ENCODE peak calls at places on chromosomes 13 and 19, in seven cellular contexts. One of them, this sample, is unnamed.

GRCh38 chr13:98979012-98979411 is 1.1 kb upstream of the DOCK9 start:
- DNase-seq in activated CD8-positive, alpha-beta T cell treated with anti-CD3 and anti-CD28 coated beads for 36 hours: no peak
- DNase-seq in uterus: no peak
- DNase-seq in A549: no peak
- DNase-seq in AG09309: no peak
- DNase-seq in HFF-Myc: no peak
- DNase-seq in glutamatergic neuron: no peak
- DNase-seq in this sample: no peak

GRCh38 chr13:24027494-24027893 is 130.2 kb upstream of the C1QTNF9B start:
- DNase-seq in activated CD8-positive, alpha-beta T cell treated with anti-CD3 and anti-CD28 coated beads for 36 hours: no peak
- DNase-seq in AG09309: no peak
- DNase-seq in A549: no peak
- DNase-seq in uterus: no peak
- DNase-seq in glutamatergic neuron: no peak
- DNase-seq in HFF-Myc: no peak
- DNase-seq in this sample: no peak

GRCh38 chr19:3175761-3176714 is 2.5 kb upstream of the S1PR4 start:
- DNase-seq in glutamatergic neuron: no peak
- DNase-seq in HFF-Myc: peak
- DNase-seq in AG09309: peak
- DNase-seq in uterus: no peak
- DNase-seq in A549: no peak
- DNase-seq in activated CD8-positive, alpha-beta T cell treated with anti-CD3 and anti-CD28 coated beads for 36 hours: peak
- DNase-seq in this sample: no peak

GRCh38 chr19:41362143-41362847 is 1.7 kb downstream of the B9D2 start:
- DNase-seq in A549: no peak
- DNase-seq in AG09309: no peak
- DNase-seq in glutamatergic neuron: no peak
- DNase-seq in activated CD8-positive, alpha-beta T cell treated with anti-CD3 and anti-CD28 coated beads for 36 hours: no peak
- DNase-seq in HFF-Myc: no peak
- DNase-seq in uterus: no peak
- DNase-seq in this sample: no peak

GRCh38 chr13:28497143-28497876 is 2.4 kb upstream of the FLT1 start:
- DNase-seq in glutamatergic neuron: no peak
- DNase-seq in uterus: no peak
- DNase-seq in activated CD8-positive, alpha-beta T cell treated with anti-CD3 and anti-CD28 coated beads for 36 hours: no peak
- DNase-seq in AG09309: no peak
- DNase-seq in A549: no peak
- DNase-seq in HFF-Myc: no peak
- DNase-seq in this sample: no peak

GRCh38 chr13:24252136-24252535 is 57.2 kb upstream of the C1QTNF9 start:
- DNase-seq in glutamatergic neuron: no peak
- DNase-seq in activated CD8-positive, alpha-beta T cell treated with anti-CD3 and anti-CD28 coated beads for 36 hours: peak
- DNase-seq in AG09309: no peak
- DNase-seq in A549: no peak
- DNase-seq in HFF-Myc: no peak
- DNase-seq in uterus: no peak
- DNase-seq in this sample: no peak

GRCh38 chr19:35328851-35329285 is at the start of gene CD22:
- DNase-seq in HFF-Myc: no peak
- DNase-seq in uterus: no peak
- DNase-seq in activated CD8-positive, alpha-beta T cell treated with anti-CD3 and anti-CD28 coated beads for 36 hours: peak
- DNase-seq in A549: no peak
- DNase-seq in AG09309: no peak
- DNase-seq in glutamatergic neuron: no peak
- DNase-seq in this sample: peak

GRCh38 chr13:113726961-113727411 is 32.0 kb upstream of the TMEM255B start:
- DNase-seq in activated CD8-positive, alpha-beta T cell treated with anti-CD3 and anti-CD28 coated beads for 36 hours: peak
- DNase-seq in glutamatergic neuron: no peak
- DNase-seq in uterus: no peak
- DNase-seq in AG09309: no peak
- DNase-seq in HFF-Myc: no peak
- DNase-seq in A549: no peak
- DNase-seq in this sample: no peak

GRCh38 chr13:50071399-50071798 is 56.2 kb downstream of the KCNRG start:
- DNase-seq in A549: no peak
- DNase-seq in activated CD8-positive, alpha-beta T cell treated with anti-CD3 and anti-CD28 coated beads for 36 hours: no peak
- DNase-seq in uterus: no peak
- DNase-seq in AG09309: no peak
- DNase-seq in HFF-Myc: no peak
- DNase-seq in glutamatergic neuron: peak
- DNase-seq in this sample: no peak

GRCh38 chr19:7527516-7528191 is 5.2 kb downstream of the MCOLN1 start:
- DNase-seq in AG09309: no peak
- DNase-seq in glutamatergic neuron: no peak
- DNase-seq in activated CD8-positive, alpha-beta T cell treated with anti-CD3 and anti-CD28 coated beads for 36 hours: no peak
- DNase-seq in A549: no peak
- DNase-seq in uterus: no peak
- DNase-seq in HFF-Myc: no peak
- DNase-seq in this sample: no peak

GRCh38 chr13:108728370-108728769 is 99.0 kb downstream of the MYO16 start:
- DNase-seq in uterus: no peak
- DNase-seq in A549: no peak
- DNase-seq in AG09309: no peak
- DNase-seq in activated CD8-positive, alpha-beta T cell treated with anti-CD3 and anti-CD28 coated beads for 36 hours: no peak
- DNase-seq in glutamatergic neuron: no peak
- DNase-seq in HFF-Myc: no peak
- DNase-seq in this sample: no peak
- TF ChIP-seq CTCF in uterus: no peak
- TF ChIP-seq CTCF in A549: no peak
- TF ChIP-seq CTCF in AG09309: no peak
- TF ChIP-seq CTCF in activated CD8-positive, alpha-beta T cell treated with anti-CD3 and anti-CD28 coated beads for 36 hours: no peak
- TF ChIP-seq CTCF in glutamatergic neuron: no peak
- TF ChIP-seq CTCF in HFF-Myc: peak
- TF ChIP-seq CTCF in this sample: no peak

GRCh38 chr19:49580264-49581006 is at the start of gene NOSIP:
- DNase-seq in AG09309: peak
- DNase-seq in HFF-Myc: peak
- DNase-seq in uterus: peak
- DNase-seq in glutamatergic neuron: peak
- DNase-seq in A549: peak
- DNase-seq in activated CD8-positive, alpha-beta T cell treated with anti-CD3 and anti-CD28 coated beads for 36 hours: peak
- DNase-seq in this sample: peak
- TF ChIP-seq CTCF in AG09309: no peak
- TF ChIP-seq CTCF in HFF-Myc: no peak
- TF ChIP-seq CTCF in uterus: peak
- TF ChIP-seq CTCF in glutamatergic neuron: no peak
- TF ChIP-seq CTCF in A549: no peak
- TF ChIP-seq CTCF in activated CD8-positive, alpha-beta T cell treated with anti-CD3 and anti-CD28 coated beads for 36 hours: no peak
- TF ChIP-seq CTCF in this sample: no peak

DNA sequence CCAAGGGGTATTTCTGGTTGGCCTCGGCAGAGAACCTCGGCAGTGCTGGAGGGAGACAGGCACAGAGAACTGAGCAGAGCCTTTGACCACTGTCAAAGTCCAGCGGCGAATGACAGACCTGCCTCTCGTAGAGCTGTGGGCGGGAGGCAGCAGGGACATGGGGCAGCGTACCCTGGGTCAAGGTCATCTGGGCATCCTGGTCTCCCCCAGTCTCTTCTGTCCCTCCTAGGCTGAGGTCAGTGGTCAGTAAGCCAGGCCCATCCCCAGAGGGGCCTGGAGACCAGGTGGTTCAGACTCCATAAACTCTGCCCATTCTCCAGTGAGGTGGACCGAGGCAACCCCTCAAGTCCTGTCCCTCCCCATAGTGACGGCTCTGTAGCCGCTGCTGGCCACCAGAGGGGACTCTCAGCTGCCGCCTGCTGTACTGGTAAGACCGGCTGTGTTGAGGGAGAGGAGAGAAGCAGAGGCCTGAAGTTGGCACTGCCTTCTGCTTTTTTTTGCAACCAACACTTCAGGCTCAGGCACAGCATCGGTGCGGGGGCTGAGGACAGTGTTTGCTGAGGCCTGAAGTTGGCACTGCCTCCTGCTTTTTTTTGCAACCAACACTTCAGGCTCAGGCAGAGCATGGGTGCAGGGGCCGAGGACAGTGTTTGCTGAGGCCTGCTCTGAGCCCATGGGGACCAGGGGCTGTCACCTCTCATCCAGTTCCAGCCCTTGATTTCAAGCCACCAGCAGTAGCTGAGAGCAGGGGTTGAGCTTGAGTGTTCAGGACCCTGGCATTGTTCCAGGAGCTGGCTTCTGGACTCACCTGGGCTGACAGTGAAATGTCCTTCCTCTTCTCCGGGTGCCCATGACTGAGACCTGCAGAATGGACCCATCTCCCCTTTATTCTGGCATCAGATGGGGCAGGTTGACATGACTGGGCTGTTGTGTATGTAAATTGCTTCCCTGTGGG is at the start of gene PGLYRP2:
- DNase-seq in activated CD8-positive, alpha-beta T cell treated with anti-CD3 and anti-CD28 coated beads for 36 hours: peak
- DNase-seq in HFF-Myc: no peak
- DNase-seq in uterus: no peak
- DNase-seq in A549: no peak
- DNase-seq in AG09309: no peak
- DNase-seq in glutamatergic neuron: no peak
- DNase-seq in this sample: no peak
- TF ChIP-seq CTCF in activated CD8-positive, alpha-beta T cell treated with anti-CD3 and anti-CD28 coated beads for 36 hours: no peak
- TF ChIP-seq CTCF in HFF-Myc: no peak
- TF ChIP-seq CTCF in uterus: peak
- TF ChIP-seq CTCF in A549: no peak
- TF ChIP-seq CTCF in AG09309: no peak
- TF ChIP-seq CTCF in glutamatergic neuron: no peak
- TF ChIP-seq CTCF in this sample: no peak

DNA sequence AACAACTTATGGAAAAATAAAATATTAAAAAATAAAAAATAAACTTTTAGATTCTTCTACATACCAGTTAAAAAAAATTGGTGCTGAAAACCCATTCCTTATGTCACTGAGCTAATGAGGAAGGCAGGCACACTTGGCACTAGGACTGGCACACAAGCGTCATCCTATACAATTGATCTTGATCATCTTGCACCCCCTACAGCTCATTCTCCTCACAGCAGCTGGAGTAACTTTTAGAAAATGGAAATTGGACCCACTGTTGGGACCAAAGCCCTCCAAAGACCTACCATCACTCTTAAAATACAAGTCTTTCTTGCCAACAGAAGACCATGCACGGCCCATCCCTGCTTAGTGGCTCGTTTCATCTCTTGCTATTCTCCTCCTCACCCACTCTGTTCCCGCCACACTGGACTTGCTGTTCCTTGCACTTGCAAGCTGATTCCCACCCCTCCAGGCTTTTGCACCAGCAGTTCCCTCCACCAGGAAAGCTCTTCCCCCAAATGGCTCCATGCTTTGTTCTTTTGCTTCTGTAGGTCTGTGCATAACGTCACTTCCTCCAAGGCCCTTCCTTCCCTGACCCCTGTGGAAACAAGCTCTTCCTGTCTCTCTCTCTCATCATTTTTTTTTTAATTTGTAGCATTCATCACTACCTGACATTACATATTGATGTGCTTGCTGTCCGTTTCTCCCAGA is 11.6 kb downstream of the CTU1 start:
- DNase-seq in HFF-Myc: no peak
- DNase-seq in activated CD8-positive, alpha-beta T cell treated with anti-CD3 and anti-CD28 coated beads for 36 hours: peak
- DNase-seq in uterus: no peak
- DNase-seq in glutamatergic neuron: no peak
- DNase-seq in A549: peak
- DNase-seq in AG09309: no peak
- DNase-seq in this sample: no peak
- TF ChIP-seq CTCF in HFF-Myc: no peak
- TF ChIP-seq CTCF in activated CD8-positive, alpha-beta T cell treated with anti-CD3 and anti-CD28 coated beads for 36 hours: no peak
- TF ChIP-seq CTCF in uterus: no peak
- TF ChIP-seq CTCF in glutamatergic neuron: no peak
- TF ChIP-seq CTCF in A549: peak
- TF ChIP-seq CTCF in AG09309: no peak
- TF ChIP-seq CTCF in this sample: no peak

GRCh38 chr19:12838182-12838890 is at the start of gene MAST1:
- DNase-seq in glutamatergic neuron: peak
- DNase-seq in A549: no peak
- DNase-seq in HFF-Myc: no peak
- DNase-seq in activated CD8-positive, alpha-beta T cell treated with anti-CD3 and anti-CD28 coated beads for 36 hours: peak
- DNase-seq in uterus: no peak
- DNase-seq in AG09309: no peak
- DNase-seq in this sample: peak
- TF ChIP-seq CTCF in glutamatergic neuron: peak
- TF ChIP-seq CTCF in A549: peak
- TF ChIP-seq CTCF in HFF-Myc: no peak
- TF ChIP-seq CTCF in activated CD8-positive, alpha-beta T cell treated with anti-CD3 and anti-CD28 coated beads for 36 hours: peak
- TF ChIP-seq CTCF in uterus: peak
- TF ChIP-seq CTCF in AG09309: peak
- TF ChIP-seq CTCF in this sample: peak